ENCODE peak calls at places on chromosomes 5 and 9, in seven cellular contexts. Z is AG09319, J is neural crest cell, O is cardiac fibroblast, X is heart left ventricle, P is neural progenitor cell, Q is transverse colon. B is an unnamed sample.

GRCh38 chr5:139273572-139274264 is 19.8 kb upstream of the MATR3 start:
- DNase-seq in Z (peak; percentile 49), J (peak; percentile 82), O (peak; percentile 90), X (peak; percentile 91), P (peak; percentile 95), Q (peak; percentile 94), B (peak; percentile 76)

GRCh38 chr5:78287833-78288232 is 6.7 kb downstream of the AP3B1 start:
- DNase-seq in Z (peak; percentile 15), J (no peak), O (peak; percentile 86), X (no peak), P (no peak), Q (no peak), B (peak; percentile 73)

GRCh38 chr5:178338750-178339144 is 106.1 kb upstream of the PHYKPL start:
- DNase-seq in Z (no peak), J (no peak), O (no peak), X (no peak), P (no peak), Q (no peak), B (no peak)

GRCh38 chr5:157456301-157456700 is 3.7 kb upstream of the NIPAL4 start:
- DNase-seq in Z (no peak), J (no peak), O (no peak), X (no peak), P (no peak), Q (no peak), B (no peak)

GRCh38 chr5:7916171-7916804 is 47.3 kb downstream of the MTRR start:
- DNase-seq in Z (peak; percentile 23), J (no peak), O (no peak), X (no peak), P (no peak), Q (no peak), B (peak; percentile 4)

GRCh38 chr9:73869261-73869660 is 627.9 kb upstream of the RORB start:
- DNase-seq in Z (no peak), J (no peak), O (peak; percentile 45), X (no peak), P (peak; percentile 52), Q (peak; percentile 7), B (peak; percentile 0)

GRCh38 chr9:96136992-96137665 is 164.8 kb downstream of the HSD17B3 start:
- DNase-seq in Z (peak; percentile 43), J (no peak), O (peak; percentile 57), X (no peak), P (peak; percentile 23), Q (peak; percentile 80), B (peak; percentile 50)

GRCh38 chr5:124651663-124652513 is 94.6 kb downstream of the ZNF608 start:
- DNase-seq in Z (no peak), J (peak; percentile 73), O (peak; percentile 76), X (peak; percentile 92), P (peak; percentile 93), Q (peak; percentile 86), B (no peak)

GRCh38 chr5:66647146-66647856 is 51.1 kb downstream of the MAST4 start:
- DNase-seq in Z (no peak), J (no peak), O (peak; percentile 51), X (no peak), P (no peak), Q (no peak), B (no peak)

GRCh38 chr5:95940758-95941682 is 20.6 kb downstream of the ELL2 start:
- DNase-seq in Z (no peak), J (no peak), O (peak; percentile 56), X (no peak), P (peak; percentile 68), Q (no peak), B (no peak)

GRCh38 chr9:97880336-97880735 is 27.3 kb downstream of the FOXE1 start:
- DNase-seq in Z (no peak), J (no peak), O (peak; percentile 77), X (no peak), P (no peak), Q (no peak), B (peak; percentile 39)

DNA sequence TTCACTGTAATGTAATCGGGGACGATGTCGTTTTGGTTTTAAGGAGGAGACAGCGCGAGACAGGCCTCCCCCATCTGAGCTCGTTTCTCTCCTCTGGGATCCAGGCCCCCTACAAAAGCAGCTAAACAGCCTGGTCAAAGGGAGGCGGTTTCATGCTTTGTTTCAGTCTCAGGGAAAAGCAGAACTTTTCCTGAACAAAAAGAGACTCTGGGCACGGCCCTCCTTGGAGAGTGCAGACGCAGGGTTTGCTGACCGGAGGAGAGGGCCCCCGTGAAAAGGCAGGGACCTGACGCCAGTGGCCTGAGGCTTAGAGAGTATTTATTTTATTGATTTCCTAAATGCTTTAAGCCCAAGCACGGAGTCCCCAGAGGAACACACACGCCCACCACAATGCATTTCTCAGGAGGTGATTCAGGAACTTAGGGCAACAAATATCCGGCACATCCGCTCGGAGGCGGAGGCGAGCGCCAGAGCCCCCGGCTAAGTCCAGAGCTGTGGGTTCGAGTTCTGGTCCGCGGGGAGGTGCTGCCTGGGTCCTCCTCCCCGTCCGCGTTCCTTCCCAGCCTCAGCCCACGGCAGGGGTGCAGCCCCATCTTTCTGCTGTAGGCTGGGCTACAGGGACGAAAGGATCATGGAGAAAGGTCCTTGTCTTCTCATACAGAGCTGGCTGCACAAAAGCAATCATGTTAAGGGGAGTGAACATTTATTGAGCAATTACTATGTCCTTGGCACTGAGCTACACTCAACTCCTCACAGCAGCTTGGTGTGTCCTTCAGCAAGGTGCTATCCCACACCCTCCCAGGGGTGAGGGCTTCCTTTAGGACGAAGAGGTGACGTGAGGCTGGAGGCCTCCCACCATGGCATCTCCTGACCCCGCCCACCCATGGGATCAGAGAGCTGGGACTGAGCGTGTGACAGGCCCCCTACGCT is 40.0 kb downstream of the PTGES start:
- DNase-seq in Z (peak; percentile 79), J (no peak), O (peak; percentile 86), X (no peak), P (peak; percentile 73), Q (no peak), B (peak; percentile 82)
- TF ChIP-seq CTCF in Z (peak; percentile 5), J (no peak), O (no peak), X (no peak), P (no peak), Q (no peak), B (peak; percentile 27)

GRCh38 chr9:71684566-71684965 is 83.7 kb downstream of the CEMIP2 start:
- DNase-seq in Z (no peak), J (no peak), O (no peak), X (no peak), P (no peak), Q (no peak), B (no peak)

GRCh38 chr9:71685394-71685793 is 82.9 kb downstream of the CEMIP2 start:
- DNase-seq in Z (no peak), J (no peak), O (no peak), X (no peak), P (no peak), Q (no peak), B (no peak)

GRCh38 chr9:71681708-71682268 is 86.5 kb downstream of the CEMIP2 start:
- DNase-seq in Z (no peak), J (no peak), O (peak; percentile 70), X (no peak), P (no peak), Q (peak; percentile 22), B (peak; percentile 69)

GRCh38 chr9:71685988-71686387 is 82.3 kb downstream of the CEMIP2 start:
- DNase-seq in Z (no peak), J (no peak), O (no peak), X (no peak), P (no peak), Q (no peak), B (no peak)

GRCh38 chr9:71683598-71684235 is 84.6 kb downstream of the CEMIP2 start:
- DNase-seq in Z (no peak), J (no peak), O (peak; percentile 58), X (no peak), P (peak; percentile 49), Q (no peak), B (peak; percentile 86)
- TF ChIP-seq CTCF in Z (peak; percentile 86), J (no peak), O (peak; percentile 33), X (no peak), P (peak; percentile 30), Q (no peak), B (peak; percentile 73)

DNA sequence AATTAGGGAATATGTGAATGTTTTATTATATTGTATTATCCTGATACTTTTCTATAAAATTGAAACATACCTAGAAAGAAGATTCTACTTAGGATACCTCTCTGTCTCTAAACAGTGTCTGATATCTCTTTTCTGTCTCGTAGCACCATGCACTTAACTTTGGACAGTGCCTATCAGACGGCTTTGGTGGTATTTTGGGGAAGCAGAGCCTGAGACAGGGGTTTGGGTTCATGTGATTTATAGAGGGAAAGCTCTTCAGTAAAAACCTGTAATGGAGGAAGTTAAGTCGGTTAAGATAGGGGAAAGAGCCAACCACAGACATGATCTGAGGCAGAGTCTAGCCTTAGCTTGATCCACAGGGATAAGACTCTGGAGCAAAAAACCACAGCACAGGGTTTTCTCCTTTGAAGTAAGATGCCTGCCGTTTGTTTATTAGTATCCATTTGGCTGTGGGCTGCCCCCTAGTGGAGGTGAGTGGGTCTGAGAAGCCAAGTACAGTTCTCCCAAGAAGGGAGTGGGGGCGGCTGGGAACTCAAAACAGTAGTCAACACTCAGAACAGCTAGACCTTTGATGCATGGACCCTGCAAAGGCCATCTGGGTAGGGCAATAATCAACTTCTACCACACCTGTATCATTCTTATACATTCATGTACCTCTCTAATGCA is 141.2 kb upstream of the ASTN2 start:
- DNase-seq in Z (no peak), J (peak; percentile 66), O (peak; percentile 50), X (peak; percentile 34), P (peak; percentile 70), Q (peak; percentile 71), B (peak; percentile 1)
- TF ChIP-seq CTCF in Z (peak; percentile 32), J (peak; percentile 69), O (peak; percentile 64), X (peak; percentile 31), P (peak; percentile 74), Q (peak; percentile 53), B (peak; percentile 64)

GRCh38 chr9:1709347-1709746 is 305.8 kb upstream of the SMARCA2 start:
- DNase-seq in Z (no peak), J (no peak), O (peak; percentile 9), X (no peak), P (peak; percentile 7), Q (no peak), B (no peak)
- TF ChIP-seq CTCF in Z (no peak), J (peak; percentile 51), O (no peak), X (peak; percentile 15), P (peak; percentile 34), Q (peak; percentile 13), B (peak; percentile 49)

GRCh38 chr9:17402309-17402708 is 176.6 kb upstream of the SH3GL2 start:
- DNase-seq in Z (peak; percentile 2), J (no peak), O (peak; percentile 52), X (no peak), P (peak; percentile 60), Q (no peak), B (no peak)
- TF ChIP-seq CTCF in Z (no peak), J (peak; percentile 41), O (peak; percentile 11), X (no peak), P (peak; percentile 52), Q (no peak), B (peak; percentile 32)

GRCh38 chr9:35816708-35817107 is 1.9 kb upstream of the HINT2 start:
- DNase-seq in Z (no peak), J (no peak), O (no peak), X (no peak), P (peak; percentile 52), Q (no peak), B (no peak)
- TF ChIP-seq CTCF in Z (no peak), J (peak; percentile 29), O (no peak), X (no peak), P (peak; percentile 28), Q (no peak), B (peak; percentile 30)

GRCh38 chr5:54148062-54148461 is 162.3 kb downstream of the ARL15 start:
- DNase-seq in Z (no peak), J (no peak), O (peak; percentile 32), X (no peak), P (no peak), Q (no peak), B (peak; percentile 5)
- TF ChIP-seq CTCF in Z (peak; percentile 45), J (no peak), O (peak; percentile 38), X (no peak), P (peak; percentile 22), Q (no peak), B (peak; percentile 63)

B was measured in HFFc6.